ENCODE peak calls at places on chromosomes 1 and 21, in eight cellular contexts. P is stimulated activated CD4-positive, alpha-beta T cell treated with anti-CD3 and anti-CD28 coated beads, Interleukin-1b, Interleukin-23, amount 100 ng/mL, for 48 hours; D is activated T-cell treated with anti-CD3 and anti-CD28 coated beads, Interleukin-2, amount 50 U/mL, for 72 hours; J is left ventricle myocardium superior; A is left cardiac atrium; X is cortex of kidney; Y is HFF-Myc; W is endothelial cell of umbilical vein. O is an unnamed sample.

GRCh38 chr1:234125283-234125682 is 220.8 kb downstream of the SLC35F3 start:
- DNase-seq in P (peak; percentile 49), D (peak; percentile 58), J (no peak), A (no peak), X (no peak), Y (no peak), W (no peak), O (no peak)

GRCh38 chr1:215273838-215274516 is 191.4 kb downstream of the KCNK2 start:
- DNase-seq in P (no peak), D (no peak), J (no peak), A (no peak), X (no peak), Y (peak; percentile 87), W (peak; percentile 76), O (no peak)

GRCh38 chr1:117368116-117369108 is 1.2 kb downstream of the MAN1A2 start:
- DNase-seq in P (peak; percentile 19), D (no peak), J (no peak), A (no peak), X (no peak), Y (no peak), W (peak; percentile 47), O (no peak)

GRCh38 chr21:8998946-8999681 is 1522.3 kb upstream of the TPTE start:
- DNase-seq in P (no peak), D (no peak), J (no peak), A (no peak), X (no peak), Y (no peak), W (no peak), O (no peak)

GRCh38 chr1:184954232-184954995 is 19.9 kb downstream of the NIBAN1 start:
- DNase-seq in P (no peak), D (no peak), J (no peak), A (no peak), X (no peak), Y (no peak), W (no peak), O (no peak)

GRCh38 chr1:10827377-10828333 is 31.2 kb upstream of the CASZ1 start:
- DNase-seq in P (no peak), D (no peak), J (no peak), A (no peak), X (no peak), Y (no peak), W (no peak), O (no peak)

GRCh38 chr1:229230136-229230892 is 40.6 kb upstream of the RAB4A start:
- DNase-seq in P (no peak), D (no peak), J (peak; percentile 47), A (peak; percentile 33), X (no peak), Y (no peak), W (no peak), O (no peak)

GRCh38 chr1:8516793-8517556 is 199.1 kb downstream of the SLC45A1 start:
- DNase-seq in P (peak; percentile 38), D (peak; percentile 31), J (no peak), A (no peak), X (no peak), Y (peak; percentile 50), W (no peak), O (peak; percentile 76)

GRCh38 chr1:26049531-26050254 is 3.8 kb upstream of the SLC30A2 start:
- DNase-seq in P (no peak), D (no peak), J (no peak), A (no peak), X (no peak), Y (no peak), W (no peak), O (no peak)

O was measured in GF-D8.